ENCODE peak calls at places on chromosomes 1 and 21, in four cellular contexts. C, Q, P and Z are unnamed samples.

GRCh38 chr1:103497404-103497803 is 28.1 kb upstream of the RNPC3 start:
- DNase-seq in C (no peak), Q (no peak), P (no peak), Z (no peak)

GRCh38 chr1:200029624-200030074 is 2.1 kb downstream of the NR5A2 start:
- DNase-seq in C (no peak), Q (no peak), P (no peak), Z (no peak)

GRCh38 chr1:89518116-89518780 is 6.4 kb upstream of the LRRC8B start:
- DNase-seq in C (no peak), Q (no peak), P (no peak), Z (no peak)

GRCh38 chr1:54721719-54722118 is 6.1 kb downstream of the TTC4 start:
- DNase-seq in C (no peak), Q (no peak), P (no peak), Z (no peak)

GRCh38 chr21:7952648-7953047 is 2568.7 kb upstream of the TPTE start:
- DNase-seq in C (no peak), Q (no peak), P (no peak), Z (no peak)

GRCh38 chr1:221487781-221488520 is 253.9 kb downstream of the DUSP10 start:
- DNase-seq in C (no peak), Q (peak; percentile 74), P (no peak), Z (no peak)

GRCh38 chr1:145962157-145963102 is 1.9 kb downstream of the ANKRD34A start:
- DNase-seq in C (no peak), Q (no peak), P (no peak), Z (no peak)

GRCh38 chr1:44249543-44249942 is 36.3 kb downstream of the DMAP1 start:
- DNase-seq in C (no peak), Q (no peak), P (no peak), Z (no peak)

GRCh38 chr1:93673159-93673657 is 8.4 kb downstream of the BCAR3 start:
- DNase-seq in C (peak; percentile 20), Q (no peak), P (no peak), Z (no peak)

GRCh38 chr1:10814954-10815862 is 18.8 kb upstream of the CASZ1 start:
- DNase-seq in C (no peak), Q (no peak), P (peak; percentile 28), Z (no peak)

GRCh38 chr1:1157914-1158710 is 15.6 kb upstream of the TTLL10 start:
- DNase-seq in C (peak; percentile 38), Q (no peak), P (peak; percentile 66), Z (peak; percentile 46)

GRCh38 chr1:151864411-151864810 is 10.9 kb upstream of the THEM5 start:
- DNase-seq in C (no peak), Q (no peak), P (no peak), Z (no peak)

GRCh38 chr1:9269078-9269501 is 23.6 kb upstream of the SPSB1 start:
- DNase-seq in C (peak; percentile 16), Q (no peak), P (no peak), Z (no peak)

GRCh38 chr1:25977816-25978215 is 20.0 kb downstream of the PAFAH2 start:
- DNase-seq in C (no peak), Q (no peak), P (no peak), Z (no peak)

GRCh38 chr1:38941093-38941492 is 537 bp downstream of the RHBDL2 start:
- DNase-seq in C (no peak), Q (no peak), P (no peak), Z (no peak)

GRCh38 chr1:14517813-14518180 is 80.7 kb upstream of the KAZN start:
- DNase-seq in C (no peak), Q (no peak), P (no peak), Z (no peak)

GRCh38 chr1:41576620-41577019 is 92.1 kb upstream of the EDN2 start:
- DNase-seq in C (no peak), Q (no peak), P (no peak), Z (no peak)

GRCh38 chr1:173429517-173430477 is 47.3 kb upstream of the PRDX6 start:
- DNase-seq in C (peak; percentile 75), Q (peak; percentile 67), P (peak; percentile 39), Z (peak; percentile 47)

GRCh38 chr21:28396421-28396820 is 596.3 kb downstream of the LTN1 start:
- DNase-seq in C (no peak), Q (no peak), P (no peak), Z (no peak)

GRCh38 chr21:44847261-44848056 is 26.0 kb downstream of the PTTG1IP start:
- DNase-seq in C (no peak), Q (no peak), P (no peak), Z (no peak)

GRCh38 chr1:31768939-31769704 is 5.0 kb upstream of the ADGRB2 start:
- DNase-seq in C (no peak), Q (no peak), P (no peak), Z (peak; percentile 44)

GRCh38 chr1:22418852-22419480 is 32.7 kb upstream of the ZBTB40 start:
- DNase-seq in C (no peak), Q (no peak), P (no peak), Z (no peak)

GRCh38 chr1:185441608-185442007 is 124.6 kb upstream of the IVNS1ABP start:
- DNase-seq in C (peak; percentile 34), Q (peak; percentile 72), P (peak; percentile 38), Z (no peak)

GRCh38 chr1:39529901-39530535 is 38.6 kb downstream of the BMP8A start:
- DNase-seq in C (no peak), Q (no peak), P (no peak), Z (peak; percentile 81)

GRCh38 chr1:30323841-30324240 is 399.5 kb downstream of the MATN1 start:
- DNase-seq in C (no peak), Q (no peak), P (no peak), Z (no peak)

DNA sequence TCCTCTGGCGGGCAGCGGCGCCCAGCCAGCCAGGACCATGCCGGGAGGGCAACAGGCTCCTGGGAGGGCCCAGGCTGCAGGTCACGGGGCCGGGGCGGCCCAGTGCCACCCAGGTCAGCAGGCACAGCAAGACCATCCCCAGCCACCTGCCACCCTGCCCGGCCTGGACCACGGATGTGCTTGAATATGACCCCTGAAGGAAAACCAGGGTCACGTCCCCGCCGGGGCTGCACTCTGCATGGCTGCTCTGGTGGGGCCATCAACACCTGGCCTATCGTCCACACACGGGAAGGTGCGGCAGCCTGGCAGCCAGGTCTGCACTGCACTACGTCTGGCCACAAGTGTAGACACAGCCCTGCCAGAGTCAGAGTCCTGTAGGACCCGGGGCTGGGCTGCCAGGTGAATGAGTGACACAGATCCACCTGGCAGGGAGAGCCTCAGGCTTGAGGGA is 6.9 kb downstream of the WNT9A start:
- DNase-seq in C (no peak), Q (no peak), P (no peak), Z (no peak)
- TF ChIP-seq MYC in C (no peak), Q (no peak), P (no peak), Z (no peak)

GRCh38 chr1:94702440-94702810 is 117.7 kb upstream of the SLC44A3 start:
- DNase-seq in C (no peak), Q (no peak), P (no peak), Z (no peak)

GRCh38 chr1:94707321-94708298 is 112.5 kb upstream of the SLC44A3 start:
- DNase-seq in C (no peak), Q (no peak), P (no peak), Z (no peak)

GRCh38 chr1:94708299-94708685 is 111.9 kb upstream of the SLC44A3 start:
- DNase-seq in C (no peak), Q (no peak), P (no peak), Z (peak; percentile 61)

GRCh38 chr1:94708811-94709210 is 111.3 kb upstream of the SLC44A3 start:
- DNase-seq in C (no peak), Q (no peak), P (no peak), Z (no peak)

GRCh38 chr1:94705755-94706154 is 114.4 kb upstream of the SLC44A3 start:
- DNase-seq in C (no peak), Q (no peak), P (no peak), Z (no peak)
- TF ChIP-seq MAX in C (no peak), Q (no peak), P (no peak), Z (no peak)

GRCh38 chr1:62493656-62494055 is 56.8 kb downstream of the USP1 start:
- DNase-seq in C (peak; percentile 5), Q (no peak), P (no peak), Z (no peak)
- TF ChIP-seq MYC in C (no peak), Q (no peak), P (no peak), Z (no peak)

DNA sequence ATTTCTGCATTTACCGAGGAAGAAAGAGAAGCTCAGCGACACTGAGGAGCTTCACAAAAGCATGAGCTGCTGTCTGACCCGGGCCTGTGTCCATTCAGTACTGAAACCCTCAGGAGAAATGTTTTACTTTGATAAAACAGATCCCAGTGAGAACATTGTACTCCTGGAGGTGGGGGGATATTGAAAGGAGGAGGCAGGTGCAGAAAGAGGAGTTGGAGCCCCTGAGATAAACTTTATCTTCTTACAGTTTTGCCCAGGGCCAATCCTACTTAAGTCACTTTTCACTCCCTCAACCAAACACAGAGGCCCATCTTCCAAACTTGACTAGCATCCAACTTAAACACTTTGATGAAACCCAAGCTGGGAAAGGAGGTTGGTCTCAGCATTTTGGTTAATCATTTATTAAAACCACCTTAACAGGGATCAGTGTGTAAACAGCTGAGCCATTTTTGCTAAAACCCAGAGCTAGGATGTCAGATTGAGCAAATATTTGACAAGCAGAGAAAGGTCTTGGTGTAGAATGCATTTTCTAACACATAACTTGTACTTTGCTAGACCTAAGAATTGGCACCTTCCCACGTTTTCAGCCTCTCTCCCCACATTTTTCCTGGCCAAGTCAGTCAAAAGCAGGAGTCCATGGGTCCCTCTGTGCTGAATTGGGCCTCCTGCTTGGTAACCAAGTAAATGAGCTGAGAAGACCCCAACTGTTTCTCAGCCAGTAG is 32.5 kb upstream of the SARS1 start:
- DNase-seq in C (no peak), Q (peak; percentile 89), P (peak; percentile 96), Z (no peak)
- TF ChIP-seq MAX in C (no peak), Q (no peak), P (peak; percentile 14), Z (no peak)

DNA sequence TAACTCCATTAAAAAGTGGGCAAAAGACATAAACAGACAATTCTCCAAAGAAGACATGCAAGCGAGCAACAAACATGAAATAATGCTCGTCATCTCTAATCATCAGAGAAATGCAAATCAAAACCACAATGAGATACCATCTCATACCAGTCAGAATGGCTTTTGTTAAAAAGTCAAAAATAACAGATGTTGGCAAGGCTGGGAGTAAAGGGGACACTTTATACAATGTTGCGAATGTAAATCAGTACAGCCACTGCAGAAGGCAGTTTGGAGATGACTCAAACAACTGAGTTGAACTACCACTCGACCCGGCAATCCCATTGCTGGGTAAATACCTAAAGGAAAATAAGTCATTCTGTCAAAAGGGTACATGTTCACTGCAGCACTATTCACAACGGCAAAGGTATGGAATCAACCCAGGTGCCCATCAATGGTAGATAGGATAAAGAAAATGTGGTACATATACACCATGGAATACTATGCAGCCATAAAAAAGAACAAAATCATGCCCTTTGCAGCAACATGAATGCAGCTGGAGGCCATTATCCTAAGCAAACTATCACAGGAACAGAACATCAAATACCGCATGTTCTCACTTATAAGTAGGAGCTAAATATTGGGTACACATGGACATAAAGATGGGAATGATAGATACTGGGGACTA is 25.9 kb downstream of the TSPAN2 start:
- DNase-seq in C (peak; percentile 11), Q (no peak), P (no peak), Z (peak; percentile 13)
- TF ChIP-seq MYC in C (no peak), Q (no peak), P (no peak), Z (no peak)

GRCh38 chr1:20478072-20478660 is 7.8 kb downstream of the CAMK2N1 start:
- DNase-seq in C (no peak), Q (no peak), P (no peak), Z (no peak)
- TF ChIP-seq MAX in C (no peak), Q (no peak), P (no peak), Z (no peak)